ENCODE peak calls at places on chromosomes 5 and 9, in six cellular contexts. One of them, this sample, is unnamed.

GRCh38 chr5:120463991-120464626 is at the start of gene PRR16:
- DNase-seq in lung microvascular endothelial cell: peak; percentile 69
- DNase-seq in brain microvascular endothelial cell: peak; percentile 45
- DNase-seq in activated T-helper 9 cell treated with anti-CD3 and anti-CD28 coated beads, Interleukin-2, amount 50 U/mL, for 16 hours: no peak
- DNase-seq in AG10803: peak; percentile 71
- DNase-seq in HT1080: peak; percentile 63
- DNase-seq in this sample: no peak

GRCh38 chr5:54792611-54793404 is 192.6 kb downstream of the ESM1 start:
- DNase-seq in activated T-helper 9 cell treated with anti-CD3 and anti-CD28 coated beads, Interleukin-2, amount 50 U/mL, for 16 hours: no peak
- DNase-seq in lung microvascular endothelial cell: peak; percentile 17
- DNase-seq in AG10803: peak; percentile 27
- DNase-seq in HT1080: peak; percentile 32
- DNase-seq in brain microvascular endothelial cell: no peak
- DNase-seq in this sample: no peak

GRCh38 chr9:89428901-89429890 is 68.7 kb downstream of the SEMA4D start:
- DNase-seq in brain microvascular endothelial cell: no peak
- DNase-seq in lung microvascular endothelial cell: no peak
- DNase-seq in activated T-helper 9 cell treated with anti-CD3 and anti-CD28 coated beads, Interleukin-2, amount 50 U/mL, for 16 hours: no peak
- DNase-seq in AG10803: no peak
- DNase-seq in HT1080: no peak
- DNase-seq in this sample: no peak

GRCh38 chr5:168364151-168364661 is 72.8 kb downstream of the WWC1 start:
- DNase-seq in activated T-helper 9 cell treated with anti-CD3 and anti-CD28 coated beads, Interleukin-2, amount 50 U/mL, for 16 hours: no peak
- DNase-seq in lung microvascular endothelial cell: no peak
- DNase-seq in brain microvascular endothelial cell: peak; percentile 7
- DNase-seq in HT1080: peak; percentile 98
- DNase-seq in AG10803: peak; percentile 74
- DNase-seq in this sample: no peak

GRCh38 chr5:16777432-16777831 is 158.7 kb downstream of the MYO10 start:
- DNase-seq in brain microvascular endothelial cell: no peak
- DNase-seq in AG10803: no peak
- DNase-seq in lung microvascular endothelial cell: no peak
- DNase-seq in activated T-helper 9 cell treated with anti-CD3 and anti-CD28 coated beads, Interleukin-2, amount 50 U/mL, for 16 hours: no peak
- DNase-seq in HT1080: no peak
- DNase-seq in this sample: no peak

GRCh38 chr5:174834081-174834480 is 109.7 kb downstream of the MSX2 start:
- DNase-seq in activated T-helper 9 cell treated with anti-CD3 and anti-CD28 coated beads, Interleukin-2, amount 50 U/mL, for 16 hours: no peak
- DNase-seq in HT1080: no peak
- DNase-seq in AG10803: peak; percentile 42
- DNase-seq in brain microvascular endothelial cell: no peak
- DNase-seq in lung microvascular endothelial cell: no peak
- DNase-seq in this sample: no peak

GRCh38 chr9:136439550-136440408 is at the start of gene INPP5E:
- DNase-seq in AG10803: peak; percentile 72
- DNase-seq in brain microvascular endothelial cell: peak; percentile 32
- DNase-seq in lung microvascular endothelial cell: peak; percentile 74
- DNase-seq in activated T-helper 9 cell treated with anti-CD3 and anti-CD28 coated beads, Interleukin-2, amount 50 U/mL, for 16 hours: peak; percentile 77
- DNase-seq in HT1080: peak; percentile 23
- DNase-seq in this sample: peak; percentile 86

GRCh38 chr9:135020481-135021392 is 66.7 kb upstream of the OLFM1 start:
- DNase-seq in activated T-helper 9 cell treated with anti-CD3 and anti-CD28 coated beads, Interleukin-2, amount 50 U/mL, for 16 hours: no peak
- DNase-seq in HT1080: no peak
- DNase-seq in brain microvascular endothelial cell: no peak
- DNase-seq in AG10803: no peak
- DNase-seq in lung microvascular endothelial cell: no peak
- DNase-seq in this sample: no peak

GRCh38 chr5:40486437-40487270 is 193.1 kb upstream of the PTGER4 start:
- DNase-seq in HT1080: peak; percentile 63
- DNase-seq in lung microvascular endothelial cell: no peak
- DNase-seq in AG10803: no peak
- DNase-seq in activated T-helper 9 cell treated with anti-CD3 and anti-CD28 coated beads, Interleukin-2, amount 50 U/mL, for 16 hours: peak; percentile 21
- DNase-seq in brain microvascular endothelial cell: no peak
- DNase-seq in this sample: no peak

GRCh38 chr5:137751869-137752491 is 2.2 kb downstream of the HNRNPA0 start:
- DNase-seq in brain microvascular endothelial cell: peak; percentile 35
- DNase-seq in AG10803: peak; percentile 89
- DNase-seq in lung microvascular endothelial cell: peak; percentile 81
- DNase-seq in activated T-helper 9 cell treated with anti-CD3 and anti-CD28 coated beads, Interleukin-2, amount 50 U/mL, for 16 hours: no peak
- DNase-seq in HT1080: peak; percentile 59
- DNase-seq in this sample: no peak

GRCh38 chr5:174376726-174377373 is 331.3 kb downstream of the NSG2 start:
- DNase-seq in lung microvascular endothelial cell: no peak
- DNase-seq in AG10803: no peak
- DNase-seq in activated T-helper 9 cell treated with anti-CD3 and anti-CD28 coated beads, Interleukin-2, amount 50 U/mL, for 16 hours: no peak
- DNase-seq in brain microvascular endothelial cell: no peak
- DNase-seq in HT1080: no peak
- DNase-seq in this sample: no peak

GRCh38 chr5:3995954-3996619 is 400.5 kb downstream of the IRX1 start:
- DNase-seq in HT1080: no peak
- DNase-seq in lung microvascular endothelial cell: no peak
- DNase-seq in brain microvascular endothelial cell: no peak
- DNase-seq in AG10803: no peak
- DNase-seq in activated T-helper 9 cell treated with anti-CD3 and anti-CD28 coated beads, Interleukin-2, amount 50 U/mL, for 16 hours: no peak
- DNase-seq in this sample: no peak

GRCh38 chr9:115691686-115692085 is 461.9 kb upstream of the PAPPA start:
- DNase-seq in lung microvascular endothelial cell: no peak
- DNase-seq in brain microvascular endothelial cell: no peak
- DNase-seq in AG10803: peak; percentile 93
- DNase-seq in activated T-helper 9 cell treated with anti-CD3 and anti-CD28 coated beads, Interleukin-2, amount 50 U/mL, for 16 hours: no peak
- DNase-seq in HT1080: peak; percentile 83
- DNase-seq in this sample: no peak

GRCh38 chr9:2017459-2018161 is 2.5 kb downstream of the SMARCA2 start:
- DNase-seq in AG10803: peak; percentile 90
- DNase-seq in activated T-helper 9 cell treated with anti-CD3 and anti-CD28 coated beads, Interleukin-2, amount 50 U/mL, for 16 hours: peak; percentile 71
- DNase-seq in brain microvascular endothelial cell: peak; percentile 43
- DNase-seq in HT1080: peak; percentile 58
- DNase-seq in lung microvascular endothelial cell: peak; percentile 83
- DNase-seq in this sample: no peak

GRCh38 chr9:135306699-135307098 is 172.9 kb upstream of the PPP1R26 start:
- DNase-seq in activated T-helper 9 cell treated with anti-CD3 and anti-CD28 coated beads, Interleukin-2, amount 50 U/mL, for 16 hours: no peak
- DNase-seq in brain microvascular endothelial cell: no peak
- DNase-seq in HT1080: no peak
- DNase-seq in AG10803: no peak
- DNase-seq in lung microvascular endothelial cell: no peak
- DNase-seq in this sample: no peak

GRCh38 chr5:66896207-66896606 is 300.0 kb downstream of the MAST4 start:
- DNase-seq in brain microvascular endothelial cell: peak; percentile 21
- DNase-seq in activated T-helper 9 cell treated with anti-CD3 and anti-CD28 coated beads, Interleukin-2, amount 50 U/mL, for 16 hours: no peak
- DNase-seq in lung microvascular endothelial cell: peak; percentile 22
- DNase-seq in HT1080: peak; percentile 95
- DNase-seq in AG10803: no peak
- DNase-seq in this sample: no peak

GRCh38 chr9:134546231-134546731 is 95.3 kb upstream of the COL5A1 start:
- DNase-seq in lung microvascular endothelial cell: no peak
- DNase-seq in brain microvascular endothelial cell: no peak
- DNase-seq in HT1080: no peak
- DNase-seq in activated T-helper 9 cell treated with anti-CD3 and anti-CD28 coated beads, Interleukin-2, amount 50 U/mL, for 16 hours: no peak
- DNase-seq in AG10803: peak; percentile 94
- DNase-seq in this sample: no peak

This sample was measured in D721Med.